ENCODE peak calls at places on chromosomes 11 and 22, in seven cellular contexts. S, B, N, Y, F, H and V are unnamed samples.

GRCh38 chr11:20363500-20364411 is at the start of gene HTATIP2:
- DNase-seq in N (no peak), F (peak; percentile 82), S (peak; percentile 88), Y (no peak), H (peak; percentile 73), B (peak; percentile 69), V (peak; percentile 76)

GRCh38 chr22:44116331-44116730 is 64.4 kb upstream of the PARVG start:
- DNase-seq in H (no peak), Y (no peak), S (no peak), F (no peak), N (no peak), B (no peak), V (no peak)

GRCh38 chr22:18031670-18032454 is 7.5 kb upstream of the MICAL3 start:
- DNase-seq in B (no peak), F (no peak), N (no peak), H (no peak), S (no peak), Y (peak; percentile 82), V (no peak)

GRCh38 chr22:36325163-36326031 is 62.4 kb downstream of the MYH9 start:
- DNase-seq in H (peak; percentile 79), Y (no peak), B (peak; percentile 64), S (no peak), N (no peak), F (peak; percentile 80), V (no peak)

GRCh38 chr11:121763526-121763925 is 310.8 kb upstream of the SORL1-AS1 start:
- DNase-seq in F (no peak), H (no peak), S (no peak), B (no peak), N (no peak), Y (no peak), V (peak; percentile 47)

GRCh38 chr11:67204837-67205236 is 61.4 kb upstream of the GRK2 start:
- DNase-seq in S (no peak), H (no peak), N (no peak), Y (no peak), B (no peak), F (no peak), V (no peak)

GRCh38 chr11:109486129-109486528 is 64.1 kb downstream of the C11orf87 start:
- DNase-seq in N (no peak), Y (no peak), S (no peak), F (no peak), H (no peak), B (no peak), V (no peak)

GRCh38 chr22:20795014-20795413 is 21.1 kb downstream of the SERPIND1 start:
- DNase-seq in F (no peak), B (no peak), N (no peak), S (no peak), H (no peak), Y (no peak), V (no peak)

GRCh38 chr11:59182457-59183151 is 10.7 kb downstream of the DTX4 start:
- DNase-seq in N (peak; percentile 32), B (no peak), F (peak; percentile 78), H (peak; percentile 44), S (peak; percentile 29), Y (no peak), V (peak; percentile 49)

GRCh38 chr11:118105657-118106305 is 19.0 kb upstream of the SMIM35 start:
- DNase-seq in Y (no peak), B (no peak), S (no peak), F (no peak), H (no peak), N (no peak), V (no peak)
- TF ChIP-seq POLR2A in Y (no peak), B (no peak), S (no peak), F (no peak), H (no peak), N (no peak), V (no peak)

GRCh38 chr11:48007677-48008076 is 27.3 kb downstream of the PTPRJ start:
- DNase-seq in H (no peak), Y (no peak), N (no peak), F (no peak), B (no peak), S (no peak), V (no peak)
- TF ChIP-seq POLR2AphosphoS5 in H (no peak), Y (no peak), N (no peak), F (no peak), B (no peak), S (no peak), V (no peak)

GRCh38 chr11:3381794-3382193 is 2.8 kb upstream of the ZNF195 start:
- DNase-seq in Y (no peak), F (no peak), N (no peak), H (no peak), S (no peak), B (no peak), V (no peak)

GRCh38 chr11:3380706-3381570 is 2.0 kb upstream of the ZNF195 start:
- DNase-seq in B (no peak), F (no peak), H (no peak), N (no peak), Y (no peak), S (no peak), V (no peak)

GRCh38 chr11:3375552-3375951 is 3.4 kb downstream of the ZNF195 start:
- DNase-seq in N (no peak), F (no peak), S (no peak), B (no peak), Y (no peak), H (no peak), V (no peak)

GRCh38 chr11:3382613-3383275 is 3.8 kb upstream of the ZNF195 start:
- DNase-seq in F (peak; percentile 17), B (no peak), H (no peak), N (no peak), S (no peak), Y (no peak), V (no peak)

GRCh38 chr11:3378426-3379423 is at the start of gene ZNF195:
- DNase-seq in Y (peak; percentile 97), H (peak; percentile 99), F (peak; percentile 99), N (peak; percentile 97), S (peak; percentile 99), B (peak; percentile 96), V (peak; percentile 95)
- TF ChIP-seq POLR2A in Y (peak; percentile 79), H (no peak), F (peak; percentile 86), N (peak; percentile 88), S (peak; percentile 96), B (peak; percentile 89), V (peak; percentile 90)

DNA sequence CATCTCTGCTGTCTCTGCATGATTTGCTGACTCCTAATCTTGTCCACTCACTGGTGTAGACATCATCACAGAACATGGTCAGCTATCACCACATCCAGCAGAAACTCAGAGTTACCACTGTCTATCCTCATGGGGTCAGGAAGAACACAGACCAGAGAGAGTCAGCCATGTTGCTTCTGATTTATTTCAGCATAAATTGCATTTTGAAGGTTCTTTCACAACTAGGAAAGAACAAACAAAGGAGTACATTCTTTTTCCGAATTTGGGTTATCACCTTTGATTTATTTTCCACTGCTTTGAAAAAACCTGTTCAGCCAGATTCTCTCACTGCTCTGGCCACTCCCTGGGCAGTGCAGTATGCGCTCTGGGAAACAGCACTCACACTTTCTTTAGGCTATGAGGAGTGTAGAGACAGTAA is 172.0 kb upstream of the MTMR2 start:
- DNase-seq in B (no peak), F (peak; percentile 52), Y (no peak), S (no peak), N (no peak), H (peak; percentile 58), V (no peak)
- TF ChIP-seq POLR2AphosphoS5 in B (no peak), F (peak; percentile 52), Y (no peak), S (no peak), N (no peak), H (peak; percentile 4), V (no peak)